ENCODE peak calls at places on chromosome 10, in four cellular contexts. One of them, this sample, is unnamed.

GRCh38 chr10:93363891-93364648 is 118.1 kb downstream of the MYOF start:
- DNase-seq in GM12878: no peak
- DNase-seq in K562: no peak
- DNase-seq in HepG2: no peak
- DNase-seq in this sample: no peak

GRCh38 chr10:74976565-74976964 is 134.9 kb upstream of the SAMD8 start:
- DNase-seq in GM12878: no peak
- DNase-seq in K562: peak; percentile 17
- DNase-seq in HepG2: peak; percentile 44
- DNase-seq in this sample: no peak

GRCh38 chr10:121900443-121901174 is 27.2 kb downstream of the ATE1 start:
- DNase-seq in GM12878: no peak
- DNase-seq in HepG2: peak; percentile 62
- DNase-seq in K562: peak; percentile 43
- DNase-seq in this sample: no peak

GRCh38 chr10:104309980-104310978 is 28.0 kb downstream of the ITPRIP start:
- DNase-seq in HepG2: no peak
- DNase-seq in K562: no peak
- DNase-seq in GM12878: no peak
- DNase-seq in this sample: no peak

GRCh38 chr10:77609781-77610272 is 27.8 kb downstream of the KCNMA1 start:
- DNase-seq in K562: no peak
- DNase-seq in GM12878: peak; percentile 25
- DNase-seq in HepG2: no peak
- DNase-seq in this sample: no peak

GRCh38 chr10:77625379-77625778 is 12.2 kb downstream of the KCNMA1 start:
- DNase-seq in GM12878: no peak
- DNase-seq in K562: no peak
- DNase-seq in HepG2: no peak
- DNase-seq in this sample: no peak

GRCh38 chr10:110502851-110503301 is 5.2 kb downstream of the DUSP5 start:
- DNase-seq in K562: no peak
- DNase-seq in GM12878: peak; percentile 93
- DNase-seq in HepG2: no peak
- DNase-seq in this sample: no peak

GRCh38 chr10:97028126-97028831 is 157.5 kb downstream of the SLIT1 start:
- DNase-seq in GM12878: no peak
- DNase-seq in K562: no peak
- DNase-seq in HepG2: no peak
- DNase-seq in this sample: no peak

GRCh38 chr10:37490266-37490665 is 364.9 kb downstream of the ANKRD30A start:
- DNase-seq in K562: no peak
- DNase-seq in HepG2: no peak
- DNase-seq in GM12878: no peak
- DNase-seq in this sample: no peak

GRCh38 chr10:99339077-99339476 is 9.9 kb downstream of the CNNM1 start:
- DNase-seq in HepG2: peak; percentile 53
- DNase-seq in K562: no peak
- DNase-seq in GM12878: no peak
- DNase-seq in this sample: no peak

GRCh38 chr10:59470570-59470969 is 108.2 kb upstream of the FAM13C start:
- DNase-seq in K562: no peak
- DNase-seq in GM12878: no peak
- DNase-seq in HepG2: no peak
- DNase-seq in this sample: peak; percentile 31

GRCh38 chr10:28722065-28722803 is 44.9 kb downstream of the BAMBI start:
- DNase-seq in K562: no peak
- DNase-seq in GM12878: no peak
- DNase-seq in HepG2: no peak
- DNase-seq in this sample: peak; percentile 68

GRCh38 chr10:113458461-113458860 is 94.4 kb upstream of the HABP2 start:
- DNase-seq in HepG2: no peak
- DNase-seq in K562: no peak
- DNase-seq in GM12878: no peak
- DNase-seq in this sample: no peak

GRCh38 chr10:123807444-123808035 is 84.1 kb downstream of the CPXM2 start:
- DNase-seq in HepG2: no peak
- DNase-seq in K562: no peak
- DNase-seq in GM12878: no peak
- DNase-seq in this sample: no peak

GRCh38 chr10:38600696-38601095 is 506.6 kb downstream of the ZNF37A start:
- DNase-seq in HepG2: no peak
- DNase-seq in K562: no peak
- DNase-seq in GM12878: no peak
- DNase-seq in this sample: no peak

GRCh38 chr10:8998751-8999150 is 944.3 kb downstream of the GATA3 start:
- DNase-seq in HepG2: no peak
- DNase-seq in K562: no peak
- DNase-seq in GM12878: no peak
- DNase-seq in this sample: no peak

GRCh38 chr10:28875535-28876208 is 198.4 kb downstream of the BAMBI start:
- DNase-seq in GM12878: no peak
- DNase-seq in HepG2: peak; percentile 73
- DNase-seq in K562: no peak
- DNase-seq in this sample: peak; percentile 21

GRCh38 chr10:133357293-133358151 is at the start of gene FUOM:
- DNase-seq in K562: peak; percentile 95
- DNase-seq in HepG2: peak; percentile 79
- DNase-seq in GM12878: no peak
- DNase-seq in this sample: peak; percentile 82

GRCh38 chr10:58064714-58065528 is 202.8 kb downstream of the IPMK start:
- DNase-seq in K562: peak; percentile 23
- DNase-seq in HepG2: peak; percentile 35
- DNase-seq in GM12878: no peak
- DNase-seq in this sample: peak; percentile 25

GRCh38 chr10:99812177-99812576 is 29.7 kb downstream of the ABCC2 start:
- DNase-seq in HepG2: no peak
- DNase-seq in GM12878: no peak
- DNase-seq in K562: no peak
- DNase-seq in this sample: no peak

GRCh38 chr10:71213127-71213616 is 802 bp downstream of the UNC5B start:
- DNase-seq in HepG2: no peak
- DNase-seq in K562: peak; percentile 19
- DNase-seq in GM12878: no peak
- DNase-seq in this sample: peak; percentile 55

GRCh38 chr10:102412293-102412692 is 6.3 kb downstream of the PSD start:
- DNase-seq in GM12878: no peak
- DNase-seq in K562: no peak
- DNase-seq in HepG2: no peak
- DNase-seq in this sample: no peak
- TF ChIP-seq TCF7 in GM12878: no peak
- TF ChIP-seq TCF7 in K562: no peak
- TF ChIP-seq TCF7 in HepG2: no peak
- TF ChIP-seq TCF7 in this sample: no peak

GRCh38 chr10:128046156-128046933 is 79.9 kb downstream of the MKI67 start:
- DNase-seq in HepG2: no peak
- DNase-seq in GM12878: no peak
- DNase-seq in K562: no peak
- DNase-seq in this sample: no peak
- TF ChIP-seq ATF2 in HepG2: no peak
- TF ChIP-seq ATF2 in GM12878: no peak
- TF ChIP-seq ATF2 in K562: no peak
- TF ChIP-seq ATF2 in this sample: no peak

GRCh38 chr10:21518629-21519321 is 6.7 kb downstream of the SKIDA1 start:
- DNase-seq in HepG2: no peak
- DNase-seq in GM12878: no peak
- DNase-seq in K562: no peak
- DNase-seq in this sample: no peak
- TF ChIP-seq CREB1 in HepG2: no peak
- TF ChIP-seq CREB1 in GM12878: no peak
- TF ChIP-seq CREB1 in K562: no peak
- TF ChIP-seq CREB1 in this sample: no peak

DNA sequence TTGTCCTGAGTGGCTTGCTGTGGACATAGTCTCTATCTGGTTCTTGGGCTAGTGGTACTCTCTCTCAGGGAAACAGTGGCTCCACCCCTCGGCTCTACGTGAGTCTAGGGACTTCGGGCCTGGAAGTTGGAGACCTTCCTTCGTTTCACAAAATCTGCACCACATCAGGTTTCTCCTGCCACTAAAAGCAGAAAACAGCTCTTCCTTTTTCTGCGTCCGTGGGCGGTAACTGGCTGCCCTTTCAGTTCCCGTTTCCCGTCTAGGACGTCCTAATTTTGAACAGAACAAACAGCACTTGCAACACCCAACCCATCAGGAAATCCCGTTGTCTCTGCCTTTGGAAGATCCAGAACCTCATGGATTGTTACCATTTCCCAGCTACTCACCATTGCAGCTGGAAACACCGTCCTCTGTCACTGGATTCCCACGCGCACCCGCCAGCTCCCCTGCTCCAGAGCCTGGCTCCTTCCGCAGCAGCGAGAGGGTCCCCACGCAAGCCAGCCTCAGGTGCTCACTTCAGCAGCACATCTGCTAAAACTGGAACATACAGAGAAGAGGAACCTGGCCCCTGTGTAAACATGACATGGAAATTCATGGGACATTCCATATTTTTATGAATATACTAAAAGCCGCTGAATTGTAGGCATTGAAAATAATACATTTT is 311.4 kb upstream of the AKR1E2 start:
- DNase-seq in K562: no peak
- DNase-seq in HepG2: no peak
- DNase-seq in GM12878: peak; percentile 13
- DNase-seq in this sample: no peak
- TF ChIP-seq TCF7 in K562: no peak
- TF ChIP-seq TCF7 in HepG2: no peak
- TF ChIP-seq TCF7 in GM12878: no peak
- TF ChIP-seq TCF7 in this sample: no peak

This sample was measured in WTC11.